ENCODE peak calls at places on chromosomes 5 and 9, in eight cellular contexts. U, F, W, V, Y, X, J and C are unnamed samples.

GRCh38 chr5:135324897-135325650 is 74.0 kb downstream of the MACROH2A1 start:
- DNase-seq in U (no peak), F (no peak), W (no peak), V (no peak), Y (no peak), X (no peak), J (no peak), C (no peak)

GRCh38 chr9:133163559-133164208 is at the start of gene GBGT1:
- DNase-seq in U (no peak), F (peak; percentile 82), W (no peak), V (peak; percentile 78), Y (no peak), X (no peak), J (no peak), C (peak; percentile 31)

GRCh38 chr5:20113031-20113685 is 125.2 kb upstream of the CDH18 start:
- DNase-seq in U (no peak), F (no peak), W (peak; percentile 6), V (no peak), Y (no peak), X (no peak), J (no peak), C (no peak)

GRCh38 chr9:6788175-6789016 is 30.6 kb downstream of the KDM4C start:
- DNase-seq in U (no peak), F (peak; percentile 40), W (peak; percentile 39), V (peak; percentile 26), Y (no peak), X (no peak), J (no peak), C (no peak)

GRCh38 chr9:19615036-19615435 is 173.8 kb downstream of the SLC24A2 start:
- DNase-seq in U (no peak), F (no peak), W (no peak), V (no peak), Y (no peak), X (no peak), J (no peak), C (no peak)

GRCh38 chr9:88477300-88477751 is 57.7 kb upstream of the NXNL2 start:
- DNase-seq in U (no peak), F (no peak), W (peak; percentile 99), V (no peak), Y (no peak), X (no peak), J (no peak), C (no peak)

GRCh38 chr9:97307091-97307490 is 368 bp upstream of the CCDC180 start:
- DNase-seq in U (no peak), F (peak; percentile 97), W (no peak), V (peak; percentile 81), Y (no peak), X (no peak), J (no peak), C (no peak)

GRCh38 chr9:32430720-32431119 is 46.3 kb downstream of the ACO1 start:
- DNase-seq in U (no peak), F (no peak), W (peak; percentile 56), V (no peak), Y (no peak), X (no peak), J (no peak), C (no peak)

GRCh38 chr9:96620832-96621269 is 1.2 kb upstream of the CDC14B start:
- DNase-seq in U (no peak), F (peak; percentile 70), W (no peak), V (no peak), Y (no peak), X (no peak), J (no peak), C (no peak)

GRCh38 chr9:137720571-137721110 is 101.8 kb downstream of the EHMT1 start:
- DNase-seq in U (no peak), F (no peak), W (no peak), V (no peak), Y (no peak), X (no peak), J (no peak), C (no peak)